ENCODE peak calls at places on chromosomes 16 and 17, in eight cellular contexts. One of them, this sample, is unnamed.

GRCh38 chr16:54921229-54921824 is 9.3 kb upstream of the IRX5 start:
- DNase-seq in lung: no peak
- DNase-seq in HL-60: peak; percentile 63
- DNase-seq in astrocyte: no peak
- DNase-seq in heart right ventricle: no peak
- DNase-seq in neural progenitor cell: no peak
- DNase-seq in heart left ventricle: no peak
- DNase-seq in cardiac muscle cell: no peak
- DNase-seq in this sample: no peak

GRCh38 chr17:35627417-35627816 is 40.3 kb downstream of the AP2B1 start:
- DNase-seq in lung: no peak
- DNase-seq in HL-60: no peak
- DNase-seq in astrocyte: no peak
- DNase-seq in heart right ventricle: no peak
- DNase-seq in neural progenitor cell: no peak
- DNase-seq in heart left ventricle: no peak
- DNase-seq in cardiac muscle cell: no peak
- DNase-seq in this sample: no peak

GRCh38 chr17:81707725-81708646 is 4.1 kb upstream of the SLC25A10 start:
- DNase-seq in lung: no peak
- DNase-seq in HL-60: no peak
- DNase-seq in astrocyte: no peak
- DNase-seq in heart right ventricle: no peak
- DNase-seq in neural progenitor cell: no peak
- DNase-seq in heart left ventricle: no peak
- DNase-seq in cardiac muscle cell: no peak
- DNase-seq in this sample: no peak

GRCh38 chr17:49766918-49767530 is 3.1 kb upstream of the FAM117A start:
- DNase-seq in lung: no peak
- DNase-seq in HL-60: no peak
- DNase-seq in astrocyte: no peak
- DNase-seq in heart right ventricle: no peak
- DNase-seq in neural progenitor cell: no peak
- DNase-seq in heart left ventricle: no peak
- DNase-seq in cardiac muscle cell: no peak
- DNase-seq in this sample: no peak

GRCh38 chr17:41907633-41908539 is 10.9 kb downstream of the ACLY start:
- DNase-seq in lung: no peak
- DNase-seq in HL-60: no peak
- DNase-seq in astrocyte: no peak
- DNase-seq in heart right ventricle: no peak
- DNase-seq in neural progenitor cell: no peak
- DNase-seq in heart left ventricle: no peak
- DNase-seq in cardiac muscle cell: no peak
- DNase-seq in this sample: no peak

GRCh38 chr16:86819523-86819887 is 241.2 kb downstream of the FOXL1 start:
- DNase-seq in lung: no peak
- DNase-seq in HL-60: no peak
- DNase-seq in astrocyte: no peak
- DNase-seq in heart right ventricle: no peak
- DNase-seq in neural progenitor cell: no peak
- DNase-seq in heart left ventricle: no peak
- DNase-seq in cardiac muscle cell: no peak
- DNase-seq in this sample: no peak

GRCh38 chr17:64240741-64241347 is 22.2 kb downstream of the TEX2 start:
- DNase-seq in lung: peak; percentile 43
- DNase-seq in HL-60: no peak
- DNase-seq in astrocyte: peak; percentile 93
- DNase-seq in heart right ventricle: peak; percentile 58
- DNase-seq in neural progenitor cell: peak; percentile 17
- DNase-seq in heart left ventricle: peak; percentile 81
- DNase-seq in cardiac muscle cell: no peak
- DNase-seq in this sample: peak; percentile 31

GRCh38 chr16:48235058-48235555 is 9.0 kb upstream of the LONP2 start:
- DNase-seq in lung: no peak
- DNase-seq in HL-60: no peak
- DNase-seq in astrocyte: no peak
- DNase-seq in heart right ventricle: no peak
- DNase-seq in neural progenitor cell: no peak
- DNase-seq in heart left ventricle: no peak
- DNase-seq in cardiac muscle cell: no peak
- DNase-seq in this sample: no peak

GRCh38 chr16:3825103-3825502 is 55.4 kb downstream of the CREBBP start:
- DNase-seq in lung: no peak
- DNase-seq in HL-60: no peak
- DNase-seq in astrocyte: peak; percentile 77
- DNase-seq in heart right ventricle: no peak
- DNase-seq in neural progenitor cell: no peak
- DNase-seq in heart left ventricle: no peak
- DNase-seq in cardiac muscle cell: no peak
- DNase-seq in this sample: no peak

GRCh38 chr17:76146053-76146875 is 5.2 kb upstream of the FOXJ1 start:
- DNase-seq in lung: no peak
- DNase-seq in HL-60: no peak
- DNase-seq in astrocyte: no peak
- DNase-seq in heart right ventricle: no peak
- DNase-seq in neural progenitor cell: no peak
- DNase-seq in heart left ventricle: peak; percentile 23
- DNase-seq in cardiac muscle cell: no peak
- DNase-seq in this sample: no peak

GRCh38 chr17:57607553-57608120 is 137.5 kb downstream of the CCDC182 start:
- DNase-seq in lung: no peak
- DNase-seq in HL-60: no peak
- DNase-seq in astrocyte: no peak
- DNase-seq in heart right ventricle: no peak
- DNase-seq in neural progenitor cell: no peak
- DNase-seq in heart left ventricle: no peak
- DNase-seq in cardiac muscle cell: no peak
- DNase-seq in this sample: no peak

DNA sequence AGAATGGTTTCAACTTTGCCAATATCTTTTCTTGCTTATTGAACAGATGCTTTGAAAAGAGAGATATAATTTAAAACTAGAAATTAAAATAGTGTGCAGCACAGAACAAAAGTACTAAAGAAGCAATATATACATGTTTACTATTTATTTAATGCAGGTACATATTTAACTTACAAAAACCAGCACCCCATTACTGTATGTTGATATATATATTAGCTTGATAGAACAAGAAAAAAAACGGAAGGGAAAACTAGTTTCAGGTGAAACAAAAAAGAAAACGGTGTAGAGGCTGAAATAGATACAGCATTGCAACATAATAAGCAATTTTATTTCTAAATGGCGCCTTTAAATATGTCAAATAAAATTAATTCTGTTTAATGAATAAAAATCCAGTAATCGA is 4.0 kb downstream of the HNF1B start:
- DNase-seq in lung: no peak
- DNase-seq in HL-60: no peak
- DNase-seq in astrocyte: no peak
- DNase-seq in heart right ventricle: no peak
- DNase-seq in neural progenitor cell: no peak
- DNase-seq in heart left ventricle: no peak
- DNase-seq in cardiac muscle cell: no peak
- DNase-seq in this sample: no peak
- H3K27me3 ChIP-seq in lung: no peaks in the 10 kb centered on the region
- H3K27me3 ChIP-seq in HL-60: peaks cover 81% of the 10 kb centered on the region
- H3K27me3 ChIP-seq in astrocyte: peaks cover 69% of the 10 kb centered on the region
- H3K27me3 ChIP-seq in heart right ventricle: peaks cover 100% of the 10 kb centered on the region
- H3K27me3 ChIP-seq in neural progenitor cell: peaks cover 100% of the 10 kb centered on the region
- H3K27me3 ChIP-seq in heart left ventricle: peaks cover 98% of the 10 kb centered on the region
- H3K27me3 ChIP-seq in cardiac muscle cell: peaks cover 97% of the 10 kb centered on the region
- H3K27me3 ChIP-seq in this sample: peaks cover 63% of the 10 kb centered on the region

DNA sequence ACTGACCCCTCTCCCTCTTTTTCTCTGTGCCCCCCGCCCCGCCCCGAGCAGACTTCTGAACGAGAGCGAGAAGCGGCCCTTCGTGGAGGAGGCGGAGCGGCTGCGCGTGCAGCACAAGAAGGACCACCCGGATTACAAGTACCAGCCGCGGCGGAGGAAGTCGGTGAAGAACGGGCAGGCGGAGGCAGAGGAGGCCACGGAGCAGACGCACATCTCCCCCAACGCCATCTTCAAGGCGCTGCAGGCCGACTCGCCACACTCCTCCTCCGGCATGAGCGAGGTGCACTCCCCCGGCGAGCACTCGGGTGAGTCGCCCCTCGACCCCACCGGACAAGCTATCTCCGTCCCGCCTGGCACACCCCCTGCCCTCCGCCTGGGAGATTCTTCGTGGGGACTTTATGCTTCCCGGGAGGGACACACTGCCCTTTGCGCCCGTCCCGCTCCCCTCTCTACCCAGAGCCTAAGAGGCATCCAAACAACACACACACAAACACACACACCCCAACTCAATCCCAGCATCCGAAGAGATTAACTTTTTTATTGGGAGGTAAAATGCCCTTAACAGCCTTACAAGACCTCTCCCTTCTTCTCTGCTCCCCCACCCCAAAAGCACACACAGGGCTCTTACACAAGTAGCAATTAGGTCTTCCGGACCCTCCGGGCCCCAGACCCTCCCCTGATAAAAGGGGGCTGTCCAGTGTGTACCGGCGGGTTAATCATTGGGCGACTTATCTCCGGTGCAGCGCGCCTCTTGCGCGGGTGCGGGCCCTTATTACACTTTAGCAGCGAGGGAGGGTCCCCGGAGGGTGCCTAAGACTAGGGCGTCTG is 2.1 kb downstream of the SOX9 start:
- DNase-seq in lung: no peak
- DNase-seq in HL-60: no peak
- DNase-seq in astrocyte: peak; percentile 62
- DNase-seq in heart right ventricle: no peak
- DNase-seq in neural progenitor cell: peak; percentile 75
- DNase-seq in heart left ventricle: no peak
- DNase-seq in cardiac muscle cell: peak; percentile 52
- DNase-seq in this sample: no peak
- H3K4me3 ChIP-seq in lung: peak overlapping the region; percentile 15
- H3K4me3 ChIP-seq in HL-60: no peak overlapping the region
- H3K4me3 ChIP-seq in astrocyte: peak overlapping the region; percentile 94
- H3K4me3 ChIP-seq in heart right ventricle: peak overlapping the region; percentile 70
- H3K4me3 ChIP-seq in neural progenitor cell: peak overlapping the region; percentile 87
- H3K4me3 ChIP-seq in heart left ventricle: peak overlapping the region; percentile 72
- H3K4me3 ChIP-seq in cardiac muscle cell: peak overlapping the region; percentile 40
- H3K4me3 ChIP-seq in this sample: peak overlapping the region; percentile 87

DNA sequence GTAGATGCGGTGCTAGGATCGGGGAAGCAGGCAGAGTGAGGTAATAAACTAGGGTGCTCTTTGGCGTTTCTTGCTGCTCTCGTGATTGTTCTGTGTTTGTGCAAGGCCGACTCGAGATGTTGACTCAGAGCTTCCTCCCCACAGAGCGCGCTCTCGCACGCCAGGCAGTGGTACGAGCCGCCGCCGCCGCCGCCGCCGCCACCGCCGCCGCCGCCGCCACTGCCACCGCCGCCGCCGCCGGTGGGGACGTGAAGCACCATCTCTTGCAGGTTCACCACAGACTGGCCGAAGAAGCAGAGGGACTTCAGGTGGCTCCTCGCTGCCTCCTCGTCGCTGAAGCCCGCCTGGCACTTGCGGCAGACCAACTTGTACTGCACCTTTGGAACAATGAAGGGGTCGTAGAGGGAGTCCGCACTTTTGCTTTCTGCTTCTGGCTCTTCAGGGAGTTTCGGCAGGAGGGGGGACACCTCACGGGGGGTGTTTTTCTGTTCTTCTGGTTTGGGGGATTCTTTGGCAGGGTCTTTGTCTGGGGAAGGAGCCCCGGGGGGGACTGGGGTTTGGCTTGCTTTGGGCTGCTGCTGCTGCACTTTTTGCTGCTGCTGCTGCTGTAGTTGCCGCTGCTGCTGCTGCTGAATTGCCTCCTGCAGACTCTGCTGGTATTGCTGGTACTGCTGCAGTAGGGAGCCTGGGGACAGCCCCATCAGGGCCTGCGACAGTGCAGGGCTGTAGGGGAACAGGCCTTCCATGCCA is 260.2 kb downstream of the ZFHX3 start:
- DNase-seq in lung: peak; percentile 71
- DNase-seq in HL-60: peak; percentile 94
- DNase-seq in astrocyte: peak; percentile 89
- DNase-seq in heart right ventricle: peak; percentile 35
- DNase-seq in neural progenitor cell: peak; percentile 75
- DNase-seq in heart left ventricle: peak; percentile 64
- DNase-seq in cardiac muscle cell: peak; percentile 69
- DNase-seq in this sample: peak; percentile 93
- TF ChIP-seq CTCF in lung: no peak
- TF ChIP-seq CTCF in HL-60: no peak
- TF ChIP-seq CTCF in astrocyte: no peak
- TF ChIP-seq CTCF in heart right ventricle: no peak
- TF ChIP-seq CTCF in neural progenitor cell: no peak
- TF ChIP-seq CTCF in heart left ventricle: no peak
- TF ChIP-seq CTCF in cardiac muscle cell: no peak
- TF ChIP-seq CTCF in this sample: no peak

DNA sequence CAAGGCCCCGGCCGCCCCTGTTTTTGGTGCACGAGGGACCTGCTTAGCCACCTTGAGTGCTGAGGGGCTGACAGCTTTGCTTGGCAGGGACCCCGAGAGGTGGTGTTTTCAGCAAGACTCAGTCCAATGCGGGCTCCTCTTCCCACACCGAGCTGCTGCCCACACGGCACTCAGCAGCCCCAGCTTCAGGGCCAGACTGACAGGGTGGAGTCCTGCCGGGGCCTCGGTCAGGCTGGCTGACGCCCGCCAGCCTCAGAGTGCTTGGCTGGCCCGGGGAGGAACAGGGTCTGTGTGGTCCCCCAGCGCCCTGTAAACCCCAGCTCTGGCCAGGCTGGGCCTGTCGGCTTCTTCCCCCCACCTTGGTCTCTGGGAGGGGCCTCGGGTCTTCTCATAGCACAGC is 2.5 kb downstream of the SOX8 start:
- DNase-seq in lung: no peak
- DNase-seq in HL-60: no peak
- DNase-seq in astrocyte: no peak
- DNase-seq in heart right ventricle: no peak
- DNase-seq in neural progenitor cell: peak; percentile 29
- DNase-seq in heart left ventricle: no peak
- DNase-seq in cardiac muscle cell: no peak
- DNase-seq in this sample: no peak
- H3K27me3 ChIP-seq in lung: peaks cover 5% of the 10 kb centered on the region
- H3K27me3 ChIP-seq in HL-60: peaks cover 36% of the 10 kb centered on the region
- H3K27me3 ChIP-seq in astrocyte: peaks cover 57% of the 10 kb centered on the region
- H3K27me3 ChIP-seq in heart right ventricle: peaks cover 74% of the 10 kb centered on the region
- H3K27me3 ChIP-seq in neural progenitor cell: peaks cover 56% of the 10 kb centered on the region
- H3K27me3 ChIP-seq in heart left ventricle: peaks cover 38% of the 10 kb centered on the region
- H3K27me3 ChIP-seq in cardiac muscle cell: peaks cover 41% of the 10 kb centered on the region
- H3K27me3 ChIP-seq in this sample: peaks cover 53% of the 10 kb centered on the region

GRCh38 chr16:8777217-8777616 is 20.2 kb downstream of the TMEM186 start:
- DNase-seq in lung: no peak
- DNase-seq in HL-60: no peak
- DNase-seq in astrocyte: no peak
- DNase-seq in heart right ventricle: no peak
- DNase-seq in neural progenitor cell: no peak
- DNase-seq in heart left ventricle: no peak
- DNase-seq in cardiac muscle cell: no peak
- DNase-seq in this sample: no peak
- H3K4me3 ChIP-seq in lung: no peak overlapping the region
- H3K4me3 ChIP-seq in HL-60: no peak overlapping the region
- H3K4me3 ChIP-seq in astrocyte: no peak overlapping the region
- H3K4me3 ChIP-seq in heart right ventricle: no peak overlapping the region
- H3K4me3 ChIP-seq in neural progenitor cell: no peak overlapping the region
- H3K4me3 ChIP-seq in heart left ventricle: no peak overlapping the region
- H3K4me3 ChIP-seq in cardiac muscle cell: no peak overlapping the region
- H3K4me3 ChIP-seq in this sample: no peak overlapping the region

GRCh38 chr16:67544329-67544841 is 15.8 kb downstream of the RIPOR1 start:
- DNase-seq in lung: no peak
- DNase-seq in HL-60: no peak
- DNase-seq in astrocyte: no peak
- DNase-seq in heart right ventricle: no peak
- DNase-seq in neural progenitor cell: no peak
- DNase-seq in heart left ventricle: no peak
- DNase-seq in cardiac muscle cell: no peak
- DNase-seq in this sample: no peak
- TF ChIP-seq CTCF in lung: no peak
- TF ChIP-seq CTCF in HL-60: no peak
- TF ChIP-seq CTCF in astrocyte: no peak
- TF ChIP-seq CTCF in heart right ventricle: no peak
- TF ChIP-seq CTCF in neural progenitor cell: no peak
- TF ChIP-seq CTCF in heart left ventricle: no peak
- TF ChIP-seq CTCF in cardiac muscle cell: no peak
- TF ChIP-seq CTCF in this sample: peak; percentile 30